ENCODE peak calls at places on chromosomes 4 and X, in ten cellular contexts. J, W, L, X, C, R, U, F, I and A are unnamed samples.

GRCh38 chr4:104989363-104989762 is 157.3 kb upstream of the TET2 start:
- DNase-seq in J (no peak), U (peak), X (no peak), W (no peak), L (no peak), C (peak), R (no peak), F (no peak), I (no peak), A (no peak)

GRCh38 chr4:184234155-184234554 is 16.5 kb upstream of the ENPP6 start:
- DNase-seq in X (no peak), I (no peak), W (no peak), J (no peak), R (no peak), L (no peak), F (no peak), U (no peak), C (no peak), A (no peak)

GRCh38 chr4:161554372-161554990 is 609.3 kb downstream of the FSTL5 start:
- DNase-seq in U (no peak), I (no peak), C (peak), R (no peak), L (no peak), W (no peak), X (peak), F (no peak), J (no peak), A (no peak)

GRCh38 chrX:48589482-48590162 is 7.7 kb upstream of the WDR13 start:
- DNase-seq in U (peak), W (no peak), R (no peak), L (no peak), I (no peak), J (no peak), C (no peak), F (no peak), X (no peak), A (no peak)

GRCh38 chrX:29661290-29661689 is 554.1 kb upstream of the MAGEB2 start:
- DNase-seq in J (no peak), F (no peak), L (no peak), R (no peak), X (peak), I (no peak), U (no peak), W (no peak), C (peak), A (no peak)

GRCh38 chrX:118345401-118346257 is at the start of gene WDR44:
- DNase-seq in U (peak), F (peak), J (peak), X (peak), R (peak), C (peak), I (peak), W (peak), L (peak), A (peak)

GRCh38 chr4:68404153-68404552 is 43.1 kb upstream of the TMPRSS11E start:
- DNase-seq in X (no peak), C (no peak), F (no peak), I (no peak), J (no peak), U (no peak), W (no peak), L (no peak), R (no peak), A (no peak)

GRCh38 chr4:6489962-6490361 is 17.5 kb upstream of the PPP2R2C start:
- DNase-seq in J (no peak), L (no peak), W (no peak), F (no peak), U (no peak), X (no peak), I (no peak), R (no peak), C (no peak), A (no peak)

GRCh38 chrX:37905436-37906147 is 58.2 kb upstream of the DYNLT3 start:
- DNase-seq in F (no peak), R (no peak), X (no peak), U (no peak), W (no peak), J (peak), L (no peak), I (peak), C (peak), A (peak)

GRCh38 chr4:740656-741282 is 35.1 kb downstream of the PCGF3 start:
- DNase-seq in W (no peak), J (no peak), X (no peak), I (no peak), U (no peak), F (no peak), C (no peak), L (no peak), R (no peak), A (no peak)

GRCh38 chr4:160217352-160217751 is 1114.5 kb downstream of the RAPGEF2 start:
- DNase-seq in F (no peak), L (no peak), U (no peak), W (no peak), C (no peak), J (no peak), R (no peak), I (no peak), X (no peak), A (no peak)

GRCh38 chr4:7981738-7982394 is 42.2 kb upstream of the AFAP1 start:
- DNase-seq in X (no peak), W (no peak), R (no peak), I (no peak), F (no peak), L (no peak), J (no peak), U (no peak), C (no peak), A (no peak)

GRCh38 chr4:5615496-5616075 is 92.8 kb downstream of the EVC2 start:
- DNase-seq in C (no peak), F (no peak), L (no peak), U (no peak), J (no peak), W (no peak), I (no peak), R (no peak), X (no peak), A (no peak)

GRCh38 chr4:18075823-18076433 is 54.4 kb upstream of the LCORL start:
- DNase-seq in L (no peak), U (peak), F (no peak), I (peak), C (peak), J (peak), W (peak), R (no peak), X (no peak), A (peak)

GRCh38 chr4:184762100-184762499 is 28.2 kb upstream of the CENPU start:
- DNase-seq in F (no peak), W (peak), C (no peak), U (no peak), I (no peak), X (no peak), L (no peak), R (no peak), J (no peak), A (no peak)

GRCh38 chr4:83010522-83011318 is at the start of gene LIN54:
- DNase-seq in X (peak), I (no peak), R (peak), C (peak), U (peak), F (peak), L (peak), W (peak), J (peak), A (no peak)

GRCh38 chr4:150849016-150849415 is 166.1 kb downstream of the LRBA start:
- DNase-seq in F (no peak), C (no peak), U (no peak), L (no peak), J (no peak), R (no peak), X (peak), I (no peak), W (no peak), A (no peak)

GRCh38 chr4:102552781-102553180 is 51.6 kb downstream of the NFKB1 start:
- DNase-seq in R (no peak), X (no peak), I (no peak), J (no peak), C (peak), U (no peak), W (no peak), F (no peak), L (no peak), A (no peak)

GRCh38 chrX:39030636-39031035 is 229.4 kb downstream of the MID1IP1 start:
- DNase-seq in W (no peak), X (no peak), I (no peak), F (no peak), L (no peak), J (no peak), C (no peak), U (no peak), R (no peak), A (no peak)

GRCh38 chr4:102825261-102826071 is 1.9 kb downstream of the UBE2D3 start:
- DNase-seq in L (no peak), F (peak), X (peak), W (peak), J (peak), I (no peak), U (peak), R (no peak), C (peak), A (peak)

GRCh38 chr4:125433453-125433852 is 118.7 kb downstream of the FAT4 start:
- DNase-seq in I (no peak), W (no peak), U (no peak), L (no peak), X (no peak), C (peak), R (no peak), F (no peak), J (no peak), A (no peak)